ENCODE peak calls at places on chromosome 20, in six cellular contexts. Z is adrenal gland, L is pancreas, B is hepatocyte, W is transverse colon, P is WERI-Rb-1. K is an unnamed sample. For H3K36me3, the result is how much of the 10 kb centered on the place peaks cover.

GRCh38 chr20:4225778-4226177 is 210.4 kb upstream of the RNF24 start:
- DNase-seq in P (no peak), L (no peak), W (no peak), Z (peak), B (peak), K (no peak)

GRCh38 chr20:14199111-14199510 is 138.3 kb downstream of the FLRT3 start:
- DNase-seq in P (no peak), L (no peak), Z (no peak), W (no peak), B (no peak), K (no peak)

GRCh38 chr20:17889226-17889625 is 79.4 kb downstream of the SNX5 start:
- DNase-seq in L (no peak), W (no peak), Z (no peak), P (no peak), B (no peak), K (no peak)

GRCh38 chr20:63976980-63977391 is 2.5 kb downstream of the SAMD10 start:
- DNase-seq in Z (no peak), P (no peak), L (peak), W (no peak), B (no peak), K (peak)

GRCh38 chr20:47993035-47993755 is 207.9 kb upstream of the SULF2 start:
- DNase-seq in W (no peak), L (no peak), P (no peak), Z (no peak), B (peak), K (no peak)

GRCh38 chr20:5065489-5066383 is 54.0 kb downstream of the PCNA start:
- DNase-seq in P (no peak), W (peak), L (peak), Z (peak), B (no peak), K (no peak)

GRCh38 chr20:34334654-34335407 is 28.2 kb upstream of the ITCH start:
- DNase-seq in L (no peak), B (no peak), W (no peak), P (no peak), Z (peak), K (no peak)

GRCh38 chr20:57238089-57238488 is 28.4 kb downstream of the BMP7 start:
- DNase-seq in B (no peak), Z (no peak), L (no peak), P (no peak), W (no peak), K (no peak)

GRCh38 chr20:53708129-53708968 is 114.7 kb upstream of the ZNF217 start:
- DNase-seq in L (no peak), B (peak), Z (no peak), P (no peak), W (no peak), K (no peak)

GRCh38 chr20:63017076-63017825 is 10.5 kb upstream of the BHLHE23 start:
- DNase-seq in B (no peak), L (peak), W (no peak), P (no peak), Z (no peak), K (no peak)

GRCh38 chr20:45322952-45323383 is 14.9 kb upstream of the MATN4 start:
- DNase-seq in P (peak), B (peak), W (peak), L (no peak), Z (peak), K (peak)

GRCh38 chr20:22452442-22453011 is 131.8 kb downstream of the FOXA2 start:
- DNase-seq in Z (no peak), L (no peak), W (no peak), P (no peak), B (no peak), K (no peak)

DNA sequence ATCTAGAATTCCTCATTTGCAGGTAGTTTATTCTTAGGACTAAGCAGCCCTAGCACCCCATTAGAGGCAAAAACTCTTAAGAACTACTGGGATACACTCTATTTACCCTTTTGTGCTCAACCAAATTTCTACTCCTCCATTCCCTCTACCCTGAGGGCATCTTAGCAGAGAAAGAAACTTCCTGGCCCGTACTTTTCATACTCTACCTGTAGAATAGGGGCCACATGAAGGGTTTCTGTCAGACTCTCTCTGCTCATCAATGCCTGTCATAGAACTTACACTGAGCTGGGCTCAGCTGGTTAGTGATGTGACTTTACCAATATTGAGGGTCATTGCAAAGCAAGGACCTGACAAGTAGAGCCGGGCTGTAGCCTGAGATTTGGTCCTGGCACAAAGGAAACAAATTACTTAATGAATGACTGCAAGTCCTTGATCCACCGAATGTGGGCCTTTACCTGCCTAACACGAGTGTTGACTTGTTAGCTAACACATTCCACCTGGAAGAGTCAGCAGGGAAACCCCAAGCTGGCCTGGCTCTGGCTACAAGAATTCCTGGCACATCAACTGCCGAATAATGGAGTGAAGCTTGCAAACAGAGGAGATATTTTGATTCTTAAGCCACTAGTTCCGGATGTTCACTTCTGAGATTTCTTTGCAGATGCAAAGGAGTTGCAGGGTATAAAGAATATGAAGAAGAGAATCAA is 280.5 kb upstream of the JAG1 start:
- DNase-seq in Z (no peak), P (no peak), L (no peak), B (no peak), W (no peak), K (no peak)
- TF ChIP-seq CTCF in Z (no peak), P (no peak), L (no peak), B (no peak), W (no peak), K (no peak)

DNA sequence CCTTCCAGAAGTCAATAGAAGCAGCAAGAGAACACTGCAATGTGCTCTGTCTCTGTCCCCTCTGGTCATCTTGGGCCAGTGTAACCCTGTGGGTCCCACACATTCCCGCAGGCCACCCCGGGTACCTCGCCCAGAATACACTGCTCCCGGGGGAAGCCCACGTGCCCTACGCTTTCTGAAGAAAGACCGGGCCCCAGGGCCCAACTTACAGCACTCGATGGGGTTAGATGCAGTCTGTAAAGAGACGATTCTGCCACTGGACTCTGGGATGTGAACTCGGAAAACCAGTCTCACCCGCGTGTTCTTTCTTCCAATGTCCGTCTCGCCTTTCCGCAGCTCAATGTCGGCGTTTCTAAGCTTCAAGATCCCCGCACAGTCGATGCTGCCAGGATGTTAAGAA is 68.7 kb downstream of the NFATC2 start:
- DNase-seq in L (no peak), Z (no peak), P (no peak), B (no peak), W (no peak), K (no peak)
- H3K36me3 ChIP-seq in L (under half), Z (under half), P (under half), B (under half), W (under half), K (under half)

GRCh38 chr20:61120595-61121515 is 131.2 kb upstream of the CDH4 start:
- DNase-seq in Z (peak), W (no peak), B (peak), P (peak), L (no peak), K (peak)
- TF ChIP-seq CTCF in Z (peak), W (peak), B (peak), P (peak), L (no peak), K (no peak)

GRCh38 chr20:32786059-32786760 is 24.0 kb downstream of the DNMT3B start:
- DNase-seq in P (no peak), B (no peak), Z (no peak), L (no peak), W (no peak), K (no peak)

GRCh38 chr20:32787168-32787567 is 25.0 kb downstream of the DNMT3B start:
- DNase-seq in B (no peak), P (no peak), W (no peak), Z (no peak), L (no peak), K (no peak)

GRCh38 chr20:32780278-32780677 is 18.1 kb downstream of the DNMT3B start:
- DNase-seq in L (no peak), B (no peak), Z (no peak), P (no peak), W (no peak), K (no peak)

GRCh38 chr20:32780749-32781402 is 18.7 kb downstream of the DNMT3B start:
- DNase-seq in P (no peak), B (no peak), L (no peak), W (no peak), Z (no peak), K (no peak)

GRCh38 chr20:32784369-32785080 is 22.3 kb downstream of the DNMT3B start:
- DNase-seq in B (no peak), W (no peak), P (no peak), Z (no peak), L (no peak), K (no peak)
- H3K36me3 ChIP-seq in B (under half), W (under half), P (under half), Z (under half), L (under half), K (under half)

K was measured in breast epithelium.